ENCODE peak calls at places on chromosome 1, in four cellular contexts. One of them, this sample, is unnamed.

GRCh38 chr1:231973840-231974239 is 347.2 kb downstream of the DISC1 start:
- DNase-seq in foreskin fibroblast: no peak
- DNase-seq in lung: no peak
- DNase-seq in NCI-H345: no peak
- DNase-seq in this sample: no peak

GRCh38 chr1:51193564-51193963 is 42.5 kb upstream of the RNF11 start:
- DNase-seq in lung: no peak
- DNase-seq in NCI-H345: no peak
- DNase-seq in foreskin fibroblast: no peak
- DNase-seq in this sample: no peak

GRCh38 chr1:237482777-237483176 is 407.9 kb downstream of the ZP4 start:
- DNase-seq in NCI-H345: no peak
- DNase-seq in lung: no peak
- DNase-seq in foreskin fibroblast: no peak
- DNase-seq in this sample: no peak

GRCh38 chr1:175132456-175132855 is 60.1 kb downstream of the KIAA0040 start:
- DNase-seq in NCI-H345: no peak
- DNase-seq in foreskin fibroblast: no peak
- DNase-seq in lung: no peak
- DNase-seq in this sample: no peak

GRCh38 chr1:6023346-6023745 is 22.3 kb upstream of the KCNAB2 start:
- DNase-seq in NCI-H345: no peak
- DNase-seq in foreskin fibroblast: no peak
- DNase-seq in lung: no peak
- DNase-seq in this sample: no peak

GRCh38 chr1:154784924-154785531 is 85.1 kb downstream of the KCNN3 start:
- DNase-seq in lung: no peak
- DNase-seq in NCI-H345: no peak
- DNase-seq in foreskin fibroblast: no peak
- DNase-seq in this sample: no peak

GRCh38 chr1:26317143-26317542 is 615 bp upstream of the CD52 start:
- DNase-seq in foreskin fibroblast: no peak
- DNase-seq in lung: no peak
- DNase-seq in NCI-H345: no peak
- DNase-seq in this sample: no peak

GRCh38 chr1:39832294-39832693 is 43.6 kb upstream of the BMP8B start:
- DNase-seq in NCI-H345: no peak
- DNase-seq in lung: no peak
- DNase-seq in foreskin fibroblast: no peak
- DNase-seq in this sample: no peak

GRCh38 chr1:59747469-59748014 is 67.2 kb upstream of the HOOK1 start:
- DNase-seq in lung: peak; percentile 6
- DNase-seq in foreskin fibroblast: no peak
- DNase-seq in NCI-H345: no peak
- DNase-seq in this sample: no peak

This sample was measured in esophagus muscularis mucosa.